ENCODE peak calls at places on chromosome 16, in eight cellular contexts. One of them, this sample, is unnamed.

GRCh38 chr16:88651276-88651988 is 579 bp upstream of the CYBA start:
- DNase-seq in activated CD4-positive, CD25-positive, alpha-beta regulatory T cell treated with anti-CD3 and anti-CD28 coated beads, Interleukin-2, amount 50 U/mL, for 16 hours: peak
- DNase-seq in mesothelial cell of epicardium: no peak
- DNase-seq in HTR-8/SVneo: no peak
- DNase-seq in stimulated activated naive CD8-positive, alpha-beta T cell treated with anti-CD3 and anti-CD28 coated beads, Interleukin-15, amount 100 ng/mL, for 72 hours: peak
- DNase-seq in stimulated activated CD4-positive, alpha-beta T cell treated with anti-CD3 and anti-CD28 coated beads, Interleukin-4, amount 100 ng/mL, for 4 hours: peak
- DNase-seq in activated T-cell treated with anti-CD3 and anti-CD28 coated beads for 1 hour: peak
- DNase-seq in heart right ventricle: peak
- DNase-seq in this sample: no peak

GRCh38 chr16:87956771-87957279 is 5.6 kb downstream of the BANP start:
- DNase-seq in activated CD4-positive, CD25-positive, alpha-beta regulatory T cell treated with anti-CD3 and anti-CD28 coated beads, Interleukin-2, amount 50 U/mL, for 16 hours: no peak
- DNase-seq in mesothelial cell of epicardium: no peak
- DNase-seq in HTR-8/SVneo: no peak
- DNase-seq in stimulated activated naive CD8-positive, alpha-beta T cell treated with anti-CD3 and anti-CD28 coated beads, Interleukin-15, amount 100 ng/mL, for 72 hours: peak
- DNase-seq in stimulated activated CD4-positive, alpha-beta T cell treated with anti-CD3 and anti-CD28 coated beads, Interleukin-4, amount 100 ng/mL, for 4 hours: peak
- DNase-seq in activated T-cell treated with anti-CD3 and anti-CD28 coated beads for 1 hour: no peak
- DNase-seq in heart right ventricle: no peak
- DNase-seq in this sample: no peak

GRCh38 chr16:54287758-54288591 is 1.4 kb upstream of the IRX3 start:
- DNase-seq in activated CD4-positive, CD25-positive, alpha-beta regulatory T cell treated with anti-CD3 and anti-CD28 coated beads, Interleukin-2, amount 50 U/mL, for 16 hours: no peak
- DNase-seq in mesothelial cell of epicardium: no peak
- DNase-seq in HTR-8/SVneo: no peak
- DNase-seq in stimulated activated naive CD8-positive, alpha-beta T cell treated with anti-CD3 and anti-CD28 coated beads, Interleukin-15, amount 100 ng/mL, for 72 hours: no peak
- DNase-seq in stimulated activated CD4-positive, alpha-beta T cell treated with anti-CD3 and anti-CD28 coated beads, Interleukin-4, amount 100 ng/mL, for 4 hours: no peak
- DNase-seq in activated T-cell treated with anti-CD3 and anti-CD28 coated beads for 1 hour: no peak
- DNase-seq in heart right ventricle: no peak
- DNase-seq in this sample: no peak

GRCh38 chr16:50960517-50961202 is 190.4 kb downstream of the SALL1 start:
- DNase-seq in activated CD4-positive, CD25-positive, alpha-beta regulatory T cell treated with anti-CD3 and anti-CD28 coated beads, Interleukin-2, amount 50 U/mL, for 16 hours: no peak
- DNase-seq in mesothelial cell of epicardium: no peak
- DNase-seq in HTR-8/SVneo: no peak
- DNase-seq in stimulated activated naive CD8-positive, alpha-beta T cell treated with anti-CD3 and anti-CD28 coated beads, Interleukin-15, amount 100 ng/mL, for 72 hours: no peak
- DNase-seq in stimulated activated CD4-positive, alpha-beta T cell treated with anti-CD3 and anti-CD28 coated beads, Interleukin-4, amount 100 ng/mL, for 4 hours: no peak
- DNase-seq in activated T-cell treated with anti-CD3 and anti-CD28 coated beads for 1 hour: no peak
- DNase-seq in heart right ventricle: peak
- DNase-seq in this sample: no peak

GRCh38 chr16:51982715-51983680 is 563.9 kb downstream of the TOX3 start:
- DNase-seq in activated CD4-positive, CD25-positive, alpha-beta regulatory T cell treated with anti-CD3 and anti-CD28 coated beads, Interleukin-2, amount 50 U/mL, for 16 hours: no peak
- DNase-seq in mesothelial cell of epicardium: no peak
- DNase-seq in HTR-8/SVneo: peak
- DNase-seq in stimulated activated naive CD8-positive, alpha-beta T cell treated with anti-CD3 and anti-CD28 coated beads, Interleukin-15, amount 100 ng/mL, for 72 hours: no peak
- DNase-seq in stimulated activated CD4-positive, alpha-beta T cell treated with anti-CD3 and anti-CD28 coated beads, Interleukin-4, amount 100 ng/mL, for 4 hours: no peak
- DNase-seq in activated T-cell treated with anti-CD3 and anti-CD28 coated beads for 1 hour: no peak
- DNase-seq in heart right ventricle: no peak
- DNase-seq in this sample: no peak

GRCh38 chr16:86029131-86029741 is 130.3 kb downstream of the IRF8 start:
- DNase-seq in activated CD4-positive, CD25-positive, alpha-beta regulatory T cell treated with anti-CD3 and anti-CD28 coated beads, Interleukin-2, amount 50 U/mL, for 16 hours: no peak
- DNase-seq in mesothelial cell of epicardium: no peak
- DNase-seq in HTR-8/SVneo: no peak
- DNase-seq in stimulated activated naive CD8-positive, alpha-beta T cell treated with anti-CD3 and anti-CD28 coated beads, Interleukin-15, amount 100 ng/mL, for 72 hours: no peak
- DNase-seq in stimulated activated CD4-positive, alpha-beta T cell treated with anti-CD3 and anti-CD28 coated beads, Interleukin-4, amount 100 ng/mL, for 4 hours: no peak
- DNase-seq in activated T-cell treated with anti-CD3 and anti-CD28 coated beads for 1 hour: no peak
- DNase-seq in heart right ventricle: peak
- DNase-seq in this sample: no peak

GRCh38 chr16:56354016-56354415 is 71.3 kb downstream of the AMFR start:
- DNase-seq in activated CD4-positive, CD25-positive, alpha-beta regulatory T cell treated with anti-CD3 and anti-CD28 coated beads, Interleukin-2, amount 50 U/mL, for 16 hours: no peak
- DNase-seq in mesothelial cell of epicardium: peak
- DNase-seq in HTR-8/SVneo: no peak
- DNase-seq in stimulated activated naive CD8-positive, alpha-beta T cell treated with anti-CD3 and anti-CD28 coated beads, Interleukin-15, amount 100 ng/mL, for 72 hours: no peak
- DNase-seq in stimulated activated CD4-positive, alpha-beta T cell treated with anti-CD3 and anti-CD28 coated beads, Interleukin-4, amount 100 ng/mL, for 4 hours: no peak
- DNase-seq in activated T-cell treated with anti-CD3 and anti-CD28 coated beads for 1 hour: no peak
- DNase-seq in heart right ventricle: no peak
- DNase-seq in this sample: no peak

GRCh38 chr16:54903047-54903446 is 27.6 kb upstream of the IRX5 start:
- DNase-seq in activated CD4-positive, CD25-positive, alpha-beta regulatory T cell treated with anti-CD3 and anti-CD28 coated beads, Interleukin-2, amount 50 U/mL, for 16 hours: no peak
- DNase-seq in mesothelial cell of epicardium: no peak
- DNase-seq in HTR-8/SVneo: no peak
- DNase-seq in stimulated activated naive CD8-positive, alpha-beta T cell treated with anti-CD3 and anti-CD28 coated beads, Interleukin-15, amount 100 ng/mL, for 72 hours: no peak
- DNase-seq in stimulated activated CD4-positive, alpha-beta T cell treated with anti-CD3 and anti-CD28 coated beads, Interleukin-4, amount 100 ng/mL, for 4 hours: no peak
- DNase-seq in activated T-cell treated with anti-CD3 and anti-CD28 coated beads for 1 hour: no peak
- DNase-seq in heart right ventricle: no peak
- DNase-seq in this sample: no peak

GRCh38 chr16:51374346-51374745 is 223.3 kb upstream of the SALL1 start:
- DNase-seq in activated CD4-positive, CD25-positive, alpha-beta regulatory T cell treated with anti-CD3 and anti-CD28 coated beads, Interleukin-2, amount 50 U/mL, for 16 hours: no peak
- DNase-seq in mesothelial cell of epicardium: no peak
- DNase-seq in HTR-8/SVneo: no peak
- DNase-seq in stimulated activated naive CD8-positive, alpha-beta T cell treated with anti-CD3 and anti-CD28 coated beads, Interleukin-15, amount 100 ng/mL, for 72 hours: no peak
- DNase-seq in stimulated activated CD4-positive, alpha-beta T cell treated with anti-CD3 and anti-CD28 coated beads, Interleukin-4, amount 100 ng/mL, for 4 hours: no peak
- DNase-seq in activated T-cell treated with anti-CD3 and anti-CD28 coated beads for 1 hour: no peak
- DNase-seq in heart right ventricle: no peak
- DNase-seq in this sample: no peak

GRCh38 chr16:2687531-2688308 is 5.4 kb downstream of the KCTD5 start:
- DNase-seq in activated CD4-positive, CD25-positive, alpha-beta regulatory T cell treated with anti-CD3 and anti-CD28 coated beads, Interleukin-2, amount 50 U/mL, for 16 hours: no peak
- DNase-seq in mesothelial cell of epicardium: no peak
- DNase-seq in HTR-8/SVneo: no peak
- DNase-seq in stimulated activated naive CD8-positive, alpha-beta T cell treated with anti-CD3 and anti-CD28 coated beads, Interleukin-15, amount 100 ng/mL, for 72 hours: no peak
- DNase-seq in stimulated activated CD4-positive, alpha-beta T cell treated with anti-CD3 and anti-CD28 coated beads, Interleukin-4, amount 100 ng/mL, for 4 hours: no peak
- DNase-seq in activated T-cell treated with anti-CD3 and anti-CD28 coated beads for 1 hour: no peak
- DNase-seq in heart right ventricle: no peak
- DNase-seq in this sample: no peak

GRCh38 chr16:48592839-48593429 is 17.0 kb downstream of the N4BP1 start:
- DNase-seq in activated CD4-positive, CD25-positive, alpha-beta regulatory T cell treated with anti-CD3 and anti-CD28 coated beads, Interleukin-2, amount 50 U/mL, for 16 hours: no peak
- DNase-seq in mesothelial cell of epicardium: no peak
- DNase-seq in HTR-8/SVneo: no peak
- DNase-seq in stimulated activated naive CD8-positive, alpha-beta T cell treated with anti-CD3 and anti-CD28 coated beads, Interleukin-15, amount 100 ng/mL, for 72 hours: no peak
- DNase-seq in stimulated activated CD4-positive, alpha-beta T cell treated with anti-CD3 and anti-CD28 coated beads, Interleukin-4, amount 100 ng/mL, for 4 hours: no peak
- DNase-seq in activated T-cell treated with anti-CD3 and anti-CD28 coated beads for 1 hour: no peak
- DNase-seq in heart right ventricle: no peak
- DNase-seq in this sample: no peak

GRCh38 chr16:24988593-24989338 is 26.4 kb downstream of the ARHGAP17 start:
- DNase-seq in activated CD4-positive, CD25-positive, alpha-beta regulatory T cell treated with anti-CD3 and anti-CD28 coated beads, Interleukin-2, amount 50 U/mL, for 16 hours: no peak
- DNase-seq in mesothelial cell of epicardium: no peak
- DNase-seq in HTR-8/SVneo: no peak
- DNase-seq in stimulated activated naive CD8-positive, alpha-beta T cell treated with anti-CD3 and anti-CD28 coated beads, Interleukin-15, amount 100 ng/mL, for 72 hours: no peak
- DNase-seq in stimulated activated CD4-positive, alpha-beta T cell treated with anti-CD3 and anti-CD28 coated beads, Interleukin-4, amount 100 ng/mL, for 4 hours: peak
- DNase-seq in activated T-cell treated with anti-CD3 and anti-CD28 coated beads for 1 hour: no peak
- DNase-seq in heart right ventricle: no peak
- DNase-seq in this sample: no peak

GRCh38 chr16:84730406-84731106 is 30.8 kb downstream of the USP10 start:
- DNase-seq in activated CD4-positive, CD25-positive, alpha-beta regulatory T cell treated with anti-CD3 and anti-CD28 coated beads, Interleukin-2, amount 50 U/mL, for 16 hours: no peak
- DNase-seq in mesothelial cell of epicardium: no peak
- DNase-seq in HTR-8/SVneo: peak
- DNase-seq in stimulated activated naive CD8-positive, alpha-beta T cell treated with anti-CD3 and anti-CD28 coated beads, Interleukin-15, amount 100 ng/mL, for 72 hours: peak
- DNase-seq in stimulated activated CD4-positive, alpha-beta T cell treated with anti-CD3 and anti-CD28 coated beads, Interleukin-4, amount 100 ng/mL, for 4 hours: no peak
- DNase-seq in activated T-cell treated with anti-CD3 and anti-CD28 coated beads for 1 hour: no peak
- DNase-seq in heart right ventricle: no peak
- DNase-seq in this sample: no peak

GRCh38 chr16:14559809-14560227 is 70.2 kb downstream of the PARN start:
- DNase-seq in activated CD4-positive, CD25-positive, alpha-beta regulatory T cell treated with anti-CD3 and anti-CD28 coated beads, Interleukin-2, amount 50 U/mL, for 16 hours: no peak
- DNase-seq in mesothelial cell of epicardium: no peak
- DNase-seq in HTR-8/SVneo: no peak
- DNase-seq in stimulated activated naive CD8-positive, alpha-beta T cell treated with anti-CD3 and anti-CD28 coated beads, Interleukin-15, amount 100 ng/mL, for 72 hours: no peak
- DNase-seq in stimulated activated CD4-positive, alpha-beta T cell treated with anti-CD3 and anti-CD28 coated beads, Interleukin-4, amount 100 ng/mL, for 4 hours: no peak
- DNase-seq in activated T-cell treated with anti-CD3 and anti-CD28 coated beads for 1 hour: no peak
- DNase-seq in heart right ventricle: no peak
- DNase-seq in this sample: no peak

GRCh38 chr16:70553645-70554044 is 30.0 kb downstream of the SF3B3 start:
- DNase-seq in activated CD4-positive, CD25-positive, alpha-beta regulatory T cell treated with anti-CD3 and anti-CD28 coated beads, Interleukin-2, amount 50 U/mL, for 16 hours: no peak
- DNase-seq in mesothelial cell of epicardium: no peak
- DNase-seq in HTR-8/SVneo: no peak
- DNase-seq in stimulated activated naive CD8-positive, alpha-beta T cell treated with anti-CD3 and anti-CD28 coated beads, Interleukin-15, amount 100 ng/mL, for 72 hours: no peak
- DNase-seq in stimulated activated CD4-positive, alpha-beta T cell treated with anti-CD3 and anti-CD28 coated beads, Interleukin-4, amount 100 ng/mL, for 4 hours: no peak
- DNase-seq in activated T-cell treated with anti-CD3 and anti-CD28 coated beads for 1 hour: no peak
- DNase-seq in heart right ventricle: no peak
- DNase-seq in this sample: no peak

This sample was measured in thoracic aorta.